ENCODE peak calls at places on chromosomes 2 and 18, in eight cellular contexts. F is OCI-LY7, C is adipocyte, R is left ventricle myocardium inferior, K is neuronal stem cell, P is mucosa of gallbladder, M is GDM1, X is NCI-H2171 treated with DMSO at 0.1 percent for 48 hours. Z is an unnamed sample.

GRCh38 chr18:25168011-25168410 is 184.0 kb downstream of the ZNF521 start:
- DNase-seq in C (no peak), P (no peak), X (peak), M (no peak), R (no peak), K (no peak), F (no peak), Z (no peak)

GRCh38 chr2:105328281-105329196 is 996 bp downstream of the TGFBRAP1 start:
- DNase-seq in M (peak), C (peak), P (peak), F (peak), X (no peak), K (no peak), R (no peak), Z (no peak)

GRCh38 chr18:54960197-54960596 is 936 bp upstream of the CCDC68 start:
- DNase-seq in X (no peak), K (no peak), F (no peak), C (no peak), P (no peak), M (no peak), R (no peak), Z (no peak)

GRCh38 chr2:238345286-238345968 is 25.1 kb downstream of the TRAF3IP1 start:
- DNase-seq in P (no peak), X (no peak), M (no peak), F (no peak), K (no peak), C (no peak), R (peak), Z (no peak)

GRCh38 chr2:231614559-231615057 is 21.9 kb downstream of the TEX44 start:
- DNase-seq in C (no peak), X (no peak), F (peak), P (peak), R (peak), M (peak), K (no peak), Z (no peak)

GRCh38 chr2:67790622-67791021 is 272.2 kb downstream of the C1D start:
- DNase-seq in P (no peak), R (no peak), X (no peak), C (peak), M (no peak), K (no peak), F (no peak), Z (no peak)

GRCh38 chr18:37964885-37965571 is 399.4 kb upstream of the CELF4 start:
- DNase-seq in F (no peak), P (no peak), X (no peak), C (no peak), R (no peak), M (no peak), K (no peak), Z (no peak)

GRCh38 chr2:148935791-148936190 is 60.8 kb downstream of the KIF5C start:
- DNase-seq in C (no peak), K (no peak), X (no peak), R (no peak), P (no peak), F (no peak), M (no peak), Z (no peak)

GRCh38 chr2:43075906-43076585 is 150.4 kb downstream of the ZFP36L2 start:
- DNase-seq in K (no peak), R (no peak), F (no peak), X (no peak), M (no peak), P (no peak), C (peak), Z (no peak)

GRCh38 chr2:122056853-122057252 is 301.4 kb downstream of the TSN start:
- DNase-seq in C (no peak), M (no peak), P (no peak), F (no peak), K (no peak), X (no peak), R (no peak), Z (no peak)

GRCh38 chr18:8662574-8663255 is 42.6 kb upstream of the MTCL1 start:
- DNase-seq in K (no peak), M (no peak), C (no peak), R (no peak), P (no peak), F (no peak), X (no peak), Z (no peak)

GRCh38 chr2:51158236-51158635 is 126.3 kb upstream of the NRXN1 start:
- DNase-seq in P (no peak), R (no peak), C (no peak), X (peak), K (no peak), F (no peak), M (no peak), Z (peak)

GRCh38 chr2:24559714-24560113 is 68.7 kb downstream of the NCOA1 start:
- DNase-seq in F (no peak), C (peak), P (no peak), M (no peak), K (no peak), X (no peak), R (no peak), Z (no peak)

GRCh38 chr18:74137920-74138538 is 9.6 kb downstream of the FBXO15 start:
- DNase-seq in K (no peak), P (no peak), M (no peak), X (no peak), C (no peak), F (no peak), R (no peak), Z (peak)

GRCh38 chr2:241774419-241775222 is 2.0 kb upstream of the GAL3ST2 start:
- DNase-seq in X (peak), K (no peak), M (no peak), C (peak), P (peak), R (no peak), F (no peak), Z (no peak)

GRCh38 chr2:112541315-112542122 is 746 bp upstream of the POLR1B start:
- DNase-seq in K (peak), X (peak), F (peak), C (peak), R (peak), M (peak), P (no peak), Z (peak)

GRCh38 chr18:58998421-58999203 is 133.9 kb downstream of the ZNF532 start:
- DNase-seq in K (no peak), C (peak), F (peak), P (no peak), R (peak), X (no peak), M (no peak), Z (no peak)

GRCh38 chr2:222410534-222410933 is 13.8 kb upstream of the SGPP2 start:
- DNase-seq in K (no peak), F (no peak), P (no peak), X (peak), C (peak), R (no peak), M (no peak), Z (no peak)

GRCh38 chr2:38653715-38654494 is 12.0 kb upstream of the GALM start:
- DNase-seq in X (no peak), P (no peak), R (no peak), C (no peak), K (no peak), F (no peak), M (no peak), Z (no peak)

GRCh38 chr2:229586746-229587705 is 127.3 kb downstream of the DNER start:
- DNase-seq in X (peak), P (peak), M (no peak), F (peak), K (peak), C (peak), R (peak), Z (peak)

GRCh38 chr2:62713837-62714236 is 8.3 kb downstream of the EHBP1 start:
- DNase-seq in M (no peak), F (no peak), K (no peak), C (peak), R (no peak), X (no peak), P (no peak), Z (no peak)

GRCh38 chr18:48990497-48991298 is 39.9 kb upstream of the SMAD7 start:
- DNase-seq in P (no peak), M (no peak), K (no peak), F (no peak), R (no peak), X (no peak), C (peak), Z (no peak)

GRCh38 chr2:65436825-65437221 is 4.4 kb upstream of the SPRED2 start:
- DNase-seq in F (peak), M (no peak), P (no peak), R (no peak), X (no peak), K (no peak), C (peak), Z (no peak)

GRCh38 chr2:9473985-9474360 is 378 bp upstream of the IAH1 start:
- DNase-seq in X (no peak), P (peak), F (no peak), R (peak), C (no peak), M (no peak), K (no peak), Z (no peak)

GRCh38 chr18:4455113-4455811 is at the start of gene DLGAP1:
- DNase-seq in K (peak), P (peak), C (no peak), R (no peak), F (no peak), M (no peak), X (peak), Z (no peak)

GRCh38 chr2:25618676-25619075 is 54.7 kb downstream of the DTNB start:
- DNase-seq in X (peak), K (no peak), M (no peak), P (no peak), C (peak), F (no peak), R (no peak), Z (no peak)

GRCh38 chr2:30662268-30663131 is 144.7 kb downstream of the CAPN13 start:
- DNase-seq in X (peak), C (no peak), P (no peak), F (no peak), K (no peak), R (no peak), M (peak), Z (no peak)

GRCh38 chr2:230737791-230738226 is 25.2 kb downstream of the CAB39 start:
- DNase-seq in R (no peak), M (no peak), X (no peak), K (no peak), F (no peak), P (no peak), C (no peak), Z (no peak)

GRCh38 chr2:203763425-203764272 is 57.2 kb downstream of the CD28 start:
- DNase-seq in P (no peak), M (no peak), F (peak), K (no peak), X (no peak), R (no peak), C (no peak), Z (no peak)

Z was measured in NCI-H2107.